ENCODE peak calls at places on chromosome 13, in four cellular contexts. O is activated effector memory CD4-positive, alpha-beta T cell treated with anti-CD3 and anti-CD28 coated beads, Interleukin-2, amount 50 U/mL, for 16 hours; L is thoracic aorta; I is CD4-positive, CD25-positive, alpha-beta regulatory T cell. Q is an unnamed sample.

GRCh38 chr13:105202384-105202783 is 1333.1 kb downstream of the EFNB2 start:
- DNase-seq in L (no peak), O (no peak), I (no peak), Q (no peak)

GRCh38 chr13:113758651-113759524 is at the start of gene TMEM255B:
- DNase-seq in L (peak), I (peak), O (peak), Q (peak)

GRCh38 chr13:47216176-47216822 is 319.4 kb upstream of the HTR2A start:
- DNase-seq in L (no peak), I (no peak), O (no peak), Q (no peak)

GRCh38 chr13:112983428-112984196 is 14.6 kb downstream of the MCF2L start:
- DNase-seq in I (no peak), L (no peak), O (no peak), Q (no peak)

GRCh38 chr13:43298799-43299198 is 275.4 kb downstream of the DNAJC15 start:
- DNase-seq in O (no peak), I (no peak), L (no peak), Q (no peak)

GRCh38 chr13:99196466-99197256 is 4.0 kb upstream of the UBAC2 start:
- DNase-seq in L (no peak), I (no peak), O (no peak), Q (no peak)

GRCh38 chr13:51921790-51922740 is 60.3 kb downstream of the CCDC70 start:
- DNase-seq in I (no peak), L (no peak), O (no peak), Q (no peak)

GRCh38 chr13:28137556-28137955 is 789 bp upstream of the PAN3 start:
- DNase-seq in O (no peak), L (no peak), I (no peak), Q (no peak)

GRCh38 chr13:20303636-20304035 is 71.5 kb upstream of the GJB6 start:
- DNase-seq in I (no peak), L (no peak), O (no peak), Q (no peak)

GRCh38 chr13:40181203-40181845 is 485.1 kb downstream of the FOXO1 start:
- DNase-seq in L (no peak), I (no peak), O (no peak), Q (no peak)

GRCh38 chr13:59425211-59425721 is 738.5 kb downstream of the DIAPH3 start:
- DNase-seq in I (no peak), L (no peak), O (no peak), Q (no peak)

GRCh38 chr13:78784017-78784745 is 125.2 kb upstream of the OBI1 start:
- DNase-seq in L (no peak), I (no peak), O (no peak), Q (no peak)

GRCh38 chr13:67841071-67841470 is 610.9 kb upstream of the PCDH9 start:
- DNase-seq in O (no peak), I (no peak), L (no peak), Q (no peak)